ENCODE peak calls at places on chromosomes 4 and X, in five cellular contexts. V, Q, W, K and T are unnamed samples.

GRCh38 chr4:184740965-184741364 is 7.1 kb upstream of the CENPU start:
- DNase-seq in V (no peak), Q (no peak), W (no peak), K (no peak), T (no peak)

GRCh38 chr4:121519236-121519838 is 138.5 kb upstream of the QRFPR start:
- DNase-seq in V (no peak), Q (no peak), W (no peak), K (no peak), T (no peak)

GRCh38 chrX:49250578-49250977 is 13.9 kb downstream of the FOXP3 start:
- DNase-seq in V (no peak), Q (no peak), W (no peak), K (no peak), T (no peak)

GRCh38 chr4:69881173-69881773 is 21.3 kb upstream of the SULT1E1 start:
- DNase-seq in V (no peak), Q (peak), W (peak), K (peak), T (no peak)

GRCh38 chr4:121784975-121785374 is 16.1 kb upstream of the EXOSC9 start:
- DNase-seq in V (no peak), Q (no peak), W (no peak), K (no peak), T (no peak)

GRCh38 chr4:95167809-95168208 is 381.0 kb downstream of the UNC5C start:
- DNase-seq in V (no peak), Q (no peak), W (no peak), K (no peak), T (no peak)

GRCh38 chrX:13574600-13574999 is 5.2 kb downstream of the EGFL6 start:
- DNase-seq in V (no peak), Q (no peak), W (no peak), K (no peak), T (no peak)

GRCh38 chrX:57772637-57773036 is 92.6 kb upstream of the NLRP2B start:
- DNase-seq in V (no peak), Q (no peak), W (no peak), K (no peak), T (no peak)

GRCh38 chr4:142092941-142093340 is 456.6 kb downstream of the IL15 start:
- DNase-seq in V (no peak), Q (no peak), W (no peak), K (no peak), T (no peak)

GRCh38 chr4:54322817-54323417 is 93.8 kb downstream of the PDGFRA start:
- DNase-seq in V (peak), Q (peak), W (peak), K (peak), T (peak)

GRCh38 chr4:125368684-125369083 is 53.9 kb downstream of the FAT4 start:
- DNase-seq in V (no peak), Q (no peak), W (no peak), K (no peak), T (no peak)

GRCh38 chrX:29661290-29661689 is 554.1 kb upstream of the MAGEB2 start:
- DNase-seq in V (no peak), Q (no peak), W (no peak), K (no peak), T (no peak)

GRCh38 chrX:13043938-13044337 is 482 bp downstream of the FAM9C start:
- DNase-seq in V (no peak), Q (no peak), W (no peak), K (no peak), T (no peak)

GRCh38 chr4:139575072-139575471 is 19.1 kb upstream of the SETD7 start:
- DNase-seq in V (no peak), Q (no peak), W (no peak), K (no peak), T (no peak)
- TF ChIP-seq CTCF in V (no peak), Q (no peak), W (no peak), K (no peak), T (no peak)

GRCh38 chrX:151713859-151714258 is 2.0 kb upstream of the FATE1 start:
- DNase-seq in V (peak), Q (peak), W (no peak), K (no peak), T (peak)
- TF ChIP-seq CTCF in V (peak), Q (peak), W (peak), K (peak), T (peak)

GRCh38 chr4:168832746-168833575 is 177.1 kb downstream of the CBR4 start:
- DNase-seq in V (peak), Q (no peak), W (no peak), K (peak), T (peak)
- TF ChIP-seq CTCF in V (no peak), Q (peak), W (no peak), K (no peak), T (no peak)

DNA sequence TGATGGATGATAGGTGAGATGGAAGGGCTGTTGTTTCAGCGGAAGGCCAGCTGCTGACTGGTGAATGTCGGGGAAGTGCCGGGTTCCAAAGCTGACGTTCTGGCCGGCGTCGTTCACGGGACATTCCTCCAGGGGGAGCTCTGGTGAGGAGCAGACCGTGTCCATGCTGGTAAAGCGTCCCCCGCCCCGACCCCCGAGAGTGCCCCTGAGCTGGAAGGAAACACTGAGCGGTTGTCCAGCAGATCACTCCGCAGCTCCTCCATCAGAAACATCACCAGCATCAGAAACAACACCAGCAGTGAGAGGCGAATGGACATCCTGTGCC is 18.6 kb upstream of the ADRA2C start:
- DNase-seq in V (peak), Q (no peak), W (no peak), K (no peak), T (peak)
- TF ChIP-seq CTCF in V (peak), Q (peak), W (no peak), K (peak), T (peak)